ENCODE peak calls at places on chromosomes 7 and 10, in seven cellular contexts. L is ecto neural progenitor cell, O is NCI-H1092, M is heart right ventricle, V is lung, C is AG09309, E is dermis blood vessel endothelial cell. H is an unnamed sample.

GRCh38 chr7:15515201-15515777 is 46.5 kb downstream of the AGMO start:
- DNase-seq in L (no peak), O (no peak), M (no peak), V (no peak), C (no peak), E (peak), H (no peak)

GRCh38 chr7:150406311-150406564 is 27.1 kb downstream of the ZNF775 start:
- DNase-seq in L (no peak), O (no peak), M (no peak), V (no peak), C (no peak), E (no peak), H (no peak)

GRCh38 chr10:3635248-3635647 is 149.8 kb downstream of the KLF6 start:
- DNase-seq in L (no peak), O (no peak), M (no peak), V (no peak), C (no peak), E (no peak), H (no peak)

GRCh38 chr10:132027423-132027983 is 38.2 kb upstream of the JAKMIP3 start:
- DNase-seq in L (no peak), O (no peak), M (no peak), V (no peak), C (no peak), E (no peak), H (no peak)

GRCh38 chr7:142130282-142130681 is 18.8 kb downstream of the MGAM2 start:
- DNase-seq in L (no peak), O (no peak), M (no peak), V (no peak), C (no peak), E (no peak), H (no peak)

GRCh38 chr7:11648980-11649379 is 183.0 kb downstream of the THSD7A start:
- DNase-seq in L (no peak), O (no peak), M (no peak), V (no peak), C (no peak), E (peak), H (no peak)

GRCh38 chr10:19968745-19969144 is 152.5 kb downstream of the PLXDC2 start:
- DNase-seq in L (no peak), O (no peak), M (no peak), V (no peak), C (no peak), E (no peak), H (no peak)

GRCh38 chr10:68406111-68406814 is 814 bp downstream of the RUFY2 start:
- DNase-seq in L (peak), O (peak), M (peak), V (peak), C (peak), E (peak), H (peak)

GRCh38 chr7:100942038-100942774 is 7.1 kb upstream of the MUC3A start:
- DNase-seq in L (no peak), O (no peak), M (no peak), V (no peak), C (peak), E (no peak), H (no peak)

GRCh38 chr10:1184541-1185415 is 128.6 kb downstream of the WDR37 start:
- DNase-seq in L (no peak), O (no peak), M (no peak), V (no peak), C (no peak), E (no peak), H (no peak)

GRCh38 chr7:50838675-50839377 is 56.1 kb upstream of the GRB10 start:
- DNase-seq in L (no peak), O (no peak), M (peak), V (no peak), C (peak), E (peak), H (no peak)

GRCh38 chr10:119341236-119342016 is 134.1 kb downstream of the GRK5 start:
- DNase-seq in L (no peak), O (no peak), M (no peak), V (no peak), C (no peak), E (peak), H (peak)

GRCh38 chr7:133139350-133139749 is 57.5 kb upstream of the CHCHD3 start:
- DNase-seq in L (peak), O (no peak), M (no peak), V (no peak), C (no peak), E (peak), H (peak)

GRCh38 chr10:8230887-8231286 is 176.4 kb downstream of the GATA3 start:
- DNase-seq in L (no peak), O (no peak), M (no peak), V (no peak), C (no peak), E (no peak), H (no peak)

GRCh38 chr10:70458329-70459060 is 17.0 kb upstream of the NODAL start:
- DNase-seq in L (peak), O (no peak), M (peak), V (peak), C (peak), E (peak), H (peak)

GRCh38 chr10:26550774-26551526 is 112.8 kb downstream of the APBB1IP start:
- DNase-seq in L (no peak), O (no peak), M (no peak), V (no peak), C (no peak), E (no peak), H (peak)

GRCh38 chr10:100043344-100043743 is 33.6 kb upstream of the DNMBP start:
- DNase-seq in L (no peak), O (no peak), M (no peak), V (no peak), C (no peak), E (peak), H (no peak)

GRCh38 chr7:66043681-66044497 is 31.7 kb upstream of the ASL start:
- DNase-seq in L (peak), O (peak), M (peak), V (peak), C (no peak), E (peak), H (peak)

GRCh38 chr7:64882341-64883112 is 20.5 kb upstream of the ZNF273 start:
- DNase-seq in L (no peak), O (peak), M (peak), V (peak), C (no peak), E (peak), H (peak)

H was measured in ELF-1.